ENCODE peak calls at places on chromosomes 16 and 17, in seven cellular contexts. T is HepG2, X is GM12878, U is SK-N-SH, A is HCT116, W is K562, E is H1. D is an unnamed sample.
A peak's percentile ranks its signal among the peaks of the same experiment; 100 is the strongest.

GRCh38 chr16:62036101-62036806 is at the start of gene CDH8:
- DNase-seq in E (peak; percentile 82), T (no peak), W (no peak), X (no peak), U (peak; percentile 22), A (no peak), D (peak; percentile 28)

GRCh38 chr17:58200024-58200633 is 7.6 kb downstream of the EPX start:
- DNase-seq in W (peak; percentile 55), E (peak; percentile 89), X (no peak), U (peak; percentile 89), A (peak; percentile 63), T (peak; percentile 52), D (no peak)

GRCh38 chr17:333626-334396 is 18.8 kb downstream of the RPH3AL start:
- DNase-seq in X (no peak), E (peak; percentile 69), T (no peak), U (peak; percentile 87), W (peak; percentile 26), A (no peak), D (no peak)

GRCh38 chr17:73910216-73910615 is 266.0 kb upstream of the SDK2 start:
- DNase-seq in A (no peak), W (no peak), E (no peak), U (no peak), T (no peak), X (no peak), D (no peak)

GRCh38 chr16:51245306-51245705 is 94.2 kb upstream of the SALL1 start:
- DNase-seq in X (no peak), E (no peak), W (no peak), A (no peak), U (no peak), T (no peak), D (no peak)

GRCh38 chr17:80086616-80087015 is 14.8 kb upstream of the GAA start:
- DNase-seq in X (no peak), T (no peak), E (no peak), W (no peak), A (no peak), U (no peak), D (no peak)

GRCh38 chr17:19270951-19271611 is 33.9 kb downstream of the EPN2 start:
- DNase-seq in W (peak; percentile 45), A (no peak), E (no peak), T (no peak), X (peak; percentile 37), U (no peak), D (no peak)

GRCh38 chr17:82213251-82214011 is 789 bp upstream of the CCDC57 start:
- DNase-seq in T (peak; percentile 59), X (no peak), U (peak; percentile 97), A (no peak), E (peak; percentile 73), W (peak; percentile 61), D (peak; percentile 73)

GRCh38 chr16:81401035-81401950 is 43.3 kb upstream of the CMIP start:
- DNase-seq in E (no peak), W (peak; percentile 56), U (no peak), T (peak; percentile 12), A (peak; percentile 66), X (no peak), D (peak; percentile 79)

GRCh38 chr16:11446566-11447119 is 101.4 kb downstream of the RMI2 start:
- DNase-seq in X (no peak), A (no peak), U (peak; percentile 12), E (no peak), W (no peak), T (no peak), D (no peak)

GRCh38 chr17:29048440-29049360 is 5.8 kb downstream of the PIPOX start:
- DNase-seq in T (no peak), E (no peak), U (peak; percentile 80), X (no peak), A (no peak), W (no peak), D (no peak)

GRCh38 chr17:69325518-69326301 is 1.2 kb downstream of the ABCA5 start:
- DNase-seq in W (no peak), T (peak; percentile 50), E (no peak), U (peak; percentile 29), X (no peak), A (no peak), D (peak; percentile 78)

GRCh38 chr16:73125860-73126259 is 77.9 kb upstream of the ZFHX3 start:
- DNase-seq in X (no peak), T (no peak), A (no peak), U (no peak), W (no peak), E (no peak), D (no peak)

GRCh38 chr16:4111748-4112696 is 4.2 kb downstream of the ADCY9 start:
- DNase-seq in A (no peak), X (no peak), U (no peak), T (peak; percentile 48), W (no peak), E (no peak), D (peak; percentile 42)
- TF ChIP-seq JUND in A (no peak), X (no peak), U (no peak), T (no peak), W (no peak), E (no peak), D (no peak)

DNA sequence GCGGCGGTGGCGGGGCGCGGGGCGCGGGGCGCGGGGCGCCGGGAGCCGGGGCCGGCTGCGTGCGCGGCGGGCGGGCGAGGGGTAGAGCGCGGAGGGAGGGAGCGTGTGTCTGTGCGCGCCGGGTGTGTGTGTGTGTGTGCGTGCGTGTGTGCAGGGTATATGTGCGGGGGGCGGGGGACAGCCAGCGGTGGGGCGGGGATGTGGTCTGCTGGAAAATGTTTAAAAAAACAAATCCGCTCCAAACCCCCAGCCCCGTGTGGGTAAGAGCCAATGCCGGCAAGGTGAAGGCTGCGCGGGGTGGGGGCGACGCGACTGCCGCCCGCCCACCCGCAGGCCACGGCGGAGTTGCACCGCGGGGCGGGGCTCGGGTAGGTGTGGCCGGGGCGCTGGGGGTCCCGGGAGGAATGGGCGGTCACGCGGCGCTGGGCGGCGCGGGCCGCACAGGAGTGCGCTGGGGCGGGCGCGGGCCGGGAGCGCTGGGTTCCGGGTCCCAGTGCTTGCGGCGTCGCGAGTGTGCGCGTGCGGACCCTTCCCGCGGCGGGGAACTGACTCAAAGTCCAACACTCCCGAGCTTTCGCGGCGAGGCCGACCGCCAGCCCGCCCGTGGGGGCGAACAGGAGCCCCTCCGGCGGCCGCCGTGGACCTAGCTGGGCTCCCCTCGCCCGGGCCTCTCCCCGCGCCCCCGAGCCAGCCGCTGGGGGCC is at the start of gene CYGB:
- DNase-seq in T (no peak), W (no peak), A (no peak), X (no peak), U (peak; percentile 91), E (no peak), D (no peak)
- TF ChIP-seq JUND in T (no peak), W (no peak), A (no peak), X (no peak), U (no peak), E (no peak), D (no peak)

GRCh38 chr16:58499615-58500328 is at the start of gene NDRG4:
- DNase-seq in E (peak; percentile 81), U (peak; percentile 93), X (no peak), A (peak; percentile 83), T (peak; percentile 81), W (peak; percentile 76), D (no peak)
- TF ChIP-seq JUND in E (no peak), U (no peak), X (no peak), A (no peak), T (no peak), W (no peak), D (no peak)

DNA sequence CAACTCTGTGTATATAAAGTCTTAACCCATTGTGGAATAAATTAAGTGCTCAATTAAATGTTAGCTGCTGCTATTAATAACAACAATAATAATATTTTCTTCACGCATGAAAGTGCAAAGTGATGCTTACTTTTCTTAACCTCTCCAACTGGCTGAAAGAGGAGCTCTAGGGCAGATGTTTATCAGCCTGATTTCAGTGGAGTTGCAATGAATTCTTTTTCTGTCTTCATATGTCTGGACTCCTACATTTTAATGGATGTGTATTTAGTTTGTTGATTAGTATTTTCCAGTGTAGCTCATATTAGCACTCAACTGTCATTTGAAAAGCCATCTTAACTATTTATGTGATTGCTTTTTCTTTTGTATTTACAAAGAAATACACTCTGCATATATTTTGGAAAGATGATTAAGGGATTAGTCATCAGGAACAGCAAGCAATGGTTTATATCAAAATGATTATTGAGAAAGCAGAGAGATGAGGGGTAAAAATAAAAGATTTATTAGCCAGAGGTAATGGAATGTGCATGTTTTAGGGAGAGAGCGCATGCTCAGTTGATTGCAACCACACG is 71.0 kb downstream of the WWOX start:
- DNase-seq in A (no peak), U (no peak), E (no peak), X (no peak), W (no peak), T (no peak), D (no peak)
- TF ChIP-seq JUND in A (no peak), U (peak; percentile 77), E (no peak), X (no peak), W (no peak), T (no peak), D (no peak)

GRCh38 chr17:67038861-67039365 is 5.4 kb upstream of the CACNG1 start:
- DNase-seq in T (no peak), A (no peak), W (no peak), U (no peak), X (no peak), E (no peak), D (no peak)
- TF ChIP-seq JUND in T (no peak), A (no peak), W (no peak), U (no peak), X (no peak), E (no peak), D (no peak)

GRCh38 chr16:84768798-84769177 is 51.0 kb upstream of the CRISPLD2 start:
- DNase-seq in W (no peak), T (no peak), X (no peak), A (no peak), U (peak; percentile 67), E (no peak), D (no peak)

GRCh38 chr16:84765606-84766580 is 53.9 kb upstream of the CRISPLD2 start:
- DNase-seq in W (no peak), U (no peak), E (no peak), A (no peak), T (no peak), X (no peak), D (no peak)

GRCh38 chr16:84769416-84769815 is 50.4 kb upstream of the CRISPLD2 start:
- DNase-seq in A (no peak), E (no peak), X (no peak), W (no peak), U (no peak), T (no peak), D (no peak)

GRCh38 chr16:84766978-84767773 is 52.6 kb upstream of the CRISPLD2 start:
- DNase-seq in W (no peak), A (no peak), U (no peak), T (no peak), X (no peak), E (no peak), D (no peak)

DNA sequence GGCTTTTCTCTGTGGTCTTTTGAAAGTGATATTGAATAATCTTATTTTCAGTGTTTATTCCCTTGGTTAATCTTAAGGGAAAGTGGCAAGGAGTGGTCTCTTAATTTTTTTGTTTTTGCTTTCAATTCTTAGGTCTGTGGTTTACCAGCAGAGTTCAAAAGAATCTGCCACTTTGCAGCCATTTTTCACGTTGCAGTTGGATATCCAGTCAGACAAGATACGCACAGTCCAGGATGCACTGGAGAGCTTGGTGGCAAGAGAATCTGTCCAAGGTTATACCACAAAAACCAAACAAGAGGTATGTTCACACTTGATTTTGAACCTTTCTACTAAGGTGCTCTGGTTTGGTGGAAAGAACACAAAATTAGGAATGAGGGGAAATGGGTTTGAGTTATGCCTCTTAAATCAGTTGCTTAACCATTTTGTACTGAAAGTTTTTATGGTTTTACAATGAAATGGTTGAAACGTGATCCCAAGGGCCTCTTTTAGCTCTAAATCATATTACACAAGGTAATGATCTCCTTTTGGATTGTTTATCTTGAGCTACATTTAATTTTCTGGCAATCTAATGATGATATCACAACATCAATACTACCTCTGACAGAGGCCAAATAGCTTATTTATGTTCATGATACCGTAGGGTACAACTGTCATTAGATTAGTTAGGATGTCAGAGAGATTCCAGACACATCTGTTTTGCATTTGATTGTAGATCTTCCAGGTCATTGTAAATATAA is 51.6 kb upstream of the CRISPLD2 start:
- DNase-seq in A (no peak), U (peak; percentile 81), W (no peak), E (no peak), X (no peak), T (no peak), D (no peak)
- TF ChIP-seq JUND in A (no peak), U (peak; percentile 25), W (no peak), E (no peak), X (no peak), T (no peak), D (no peak)

D was measured in T47D.